ENCODE peak calls at places on chromosome 4, in six cellular contexts. U is fibroblast of the conjunctiva; A is mesothelial cell of epicardium; F is iris pigment epithelial cell; T is activated gamma-delta T cell treated with anti-CD3 and anti-CD28 coated beads, Interleukin-2, amount 50 U/mL, for 16 hours; M is posterior cingulate gyrus. R is an unnamed sample.

GRCh38 chr4:8768357-8768999 is 103.2 kb downstream of the HMX1 start:
- DNase-seq in U (no peak), A (no peak), F (no peak), T (no peak), M (no peak), R (no peak)

GRCh38 chr4:336099-336892 is 1.3 kb upstream of the ZNF141 start:
- DNase-seq in U (no peak), A (peak), F (peak), T (no peak), M (peak), R (no peak)

GRCh38 chr4:178165251-178165650 is 723.0 kb upstream of the AGA start:
- DNase-seq in U (no peak), A (no peak), F (no peak), T (no peak), M (no peak), R (no peak)

GRCh38 chr4:120544838-120545237 is 377.7 kb downstream of the PRDM5 start:
- DNase-seq in U (no peak), A (no peak), F (no peak), T (no peak), M (no peak), R (no peak)

GRCh38 chr4:159175165-159175988 is 72.5 kb downstream of the RAPGEF2 start:
- DNase-seq in U (peak), A (peak), F (peak), T (peak), M (peak), R (peak)

GRCh38 chr4:94410678-94411206 is 41.0 kb upstream of the PDLIM5 start:
- DNase-seq in U (peak), A (no peak), F (peak), T (no peak), M (no peak), R (no peak)

GRCh38 chr4:139028191-139028661 is 12.6 kb downstream of the NOCT start:
- DNase-seq in U (no peak), A (no peak), F (no peak), T (no peak), M (peak), R (no peak)

GRCh38 chr4:38870098-38870850 is 2.7 kb downstream of the FAM114A1 start:
- DNase-seq in U (no peak), A (no peak), F (no peak), T (no peak), M (no peak), R (no peak)

GRCh38 chr4:57124145-57124544 is 14.0 kb upstream of the IGFBP7 start:
- DNase-seq in U (no peak), A (no peak), F (no peak), T (no peak), M (no peak), R (no peak)

GRCh38 chr4:36823199-36823967 is 421.2 kb upstream of the NWD2 start:
- DNase-seq in U (no peak), A (no peak), F (no peak), T (no peak), M (no peak), R (no peak)

GRCh38 chr4:141686146-141686775 is 49.9 kb downstream of the IL15 start:
- DNase-seq in U (no peak), A (no peak), F (peak), T (no peak), M (no peak), R (no peak)

GRCh38 chr4:156517546-156517945 is 454.1 kb downstream of the PDGFC start:
- DNase-seq in U (no peak), A (no peak), F (no peak), T (no peak), M (no peak), R (no peak)

GRCh38 chr4:6885953-6886557 is 23.6 kb upstream of the TBC1D14 start:
- DNase-seq in U (no peak), A (no peak), F (peak), T (no peak), M (peak), R (no peak)

GRCh38 chr4:181592221-181592745 is 650.9 kb upstream of the TENM3 start:
- DNase-seq in U (no peak), A (no peak), F (no peak), T (no peak), M (no peak), R (no peak)

GRCh38 chr4:16659120-16659519 is 239.3 kb downstream of the LDB2 start:
- DNase-seq in U (peak), A (no peak), F (no peak), T (no peak), M (no peak), R (no peak)

GRCh38 chr4:141022221-141022760 is 111.0 kb downstream of the RNF150 start:
- DNase-seq in U (no peak), A (no peak), F (no peak), T (no peak), M (no peak), R (no peak)

GRCh38 chr4:16693641-16694040 is 204.8 kb downstream of the LDB2 start:
- DNase-seq in U (no peak), A (no peak), F (no peak), T (no peak), M (no peak), R (no peak)

GRCh38 chr4:57147335-57148060 is 37.3 kb upstream of the IGFBP7 start:
- DNase-seq in U (no peak), A (no peak), F (peak), T (no peak), M (no peak), R (no peak)

GRCh38 chr4:153649572-153649991 is 34.5 kb upstream of the TLR2 start:
- DNase-seq in U (no peak), A (no peak), F (peak), T (no peak), M (no peak), R (no peak)

GRCh38 chr4:22385615-22386014 is 130.3 kb downstream of the ADGRA3 start:
- DNase-seq in U (peak), A (no peak), F (peak), T (no peak), M (no peak), R (no peak)

GRCh38 chr4:74218201-74218600 is 60.3 kb downstream of the MTHFD2L start:
- DNase-seq in U (no peak), A (no peak), F (peak), T (no peak), M (no peak), R (no peak)

GRCh38 chr4:174314770-174315169 is 31.1 kb downstream of the CEP44 start:
- DNase-seq in U (no peak), A (no peak), F (peak), T (no peak), M (no peak), R (no peak)

GRCh38 chr4:25842229-25842840 is 20.5 kb downstream of the SEL1L3 start:
- DNase-seq in U (no peak), A (no peak), F (no peak), T (no peak), M (no peak), R (no peak)

GRCh38 chr4:145840162-145840768 is 98.4 kb downstream of the ZNF827 start:
- DNase-seq in U (peak), A (no peak), F (peak), T (no peak), M (no peak), R (no peak)

R was measured in NCI-H1048.